ENCODE peak calls at places on chromosomes 11 and 22, in seven cellular contexts. G is heart left ventricle; E is T-helper 2 cell; A is PC-3; U is SHP77; J is coronary artery; I is stimulated activated CD4-positive, alpha-beta T cell treated with anti-CD3 and anti-CD28 coated beads, Interleukin-2, amount 100 ng/mL, for 48 hours. N is an unnamed sample.

GRCh38 chr11:72326151-72326842 is 82.3 kb upstream of the PHOX2A start:
- DNase-seq in U (no peak), G (no peak), J (no peak), A (peak; percentile 36), E (peak; percentile 16), I (peak; percentile 16), N (no peak)

GRCh38 chr11:16612801-16613400 is 125.5 kb upstream of the C11orf58 start:
- DNase-seq in E (no peak), U (no peak), G (no peak), A (no peak), J (no peak), I (no peak), N (no peak)

GRCh38 chr11:61079416-61080150 is 22.7 kb upstream of the CD5 start:
- DNase-seq in I (no peak), G (no peak), J (peak; percentile 22), A (no peak), E (no peak), U (no peak), N (no peak)

GRCh38 chr11:19290356-19290755 is 49.6 kb upstream of the E2F8 start:
- DNase-seq in A (no peak), G (no peak), U (no peak), I (no peak), E (no peak), J (no peak), N (no peak)

GRCh38 chr11:46541593-46542371 is 52.0 kb downstream of the AMBRA1 start:
- DNase-seq in I (no peak), E (no peak), U (no peak), A (no peak), G (peak; percentile 72), J (no peak), N (no peak)

GRCh38 chr11:116215471-116216113 is 557.2 kb downstream of the BUD13 start:
- DNase-seq in E (no peak), J (no peak), U (peak; percentile 34), A (no peak), G (no peak), I (no peak), N (no peak)

GRCh38 chr11:119691020-119691666 is 37.9 kb downstream of the NECTIN1 start:
- DNase-seq in A (no peak), E (no peak), U (no peak), J (no peak), G (no peak), I (no peak), N (peak; percentile 72)

GRCh38 chr11:1223346-1224108 is 661 bp downstream of the MUC5B start:
- DNase-seq in A (peak; percentile 35), I (no peak), U (no peak), G (peak; percentile 48), E (no peak), J (no peak), N (no peak)

GRCh38 chr11:100675115-100675650 is 11.9 kb upstream of the ARHGAP42 start:
- DNase-seq in I (no peak), J (no peak), A (no peak), E (no peak), U (no peak), G (no peak), N (no peak)

GRCh38 chr11:131637469-131638175 is 267.2 kb downstream of the NTM start:
- DNase-seq in G (no peak), A (no peak), E (no peak), U (no peak), I (no peak), J (no peak), N (peak; percentile 70)

GRCh38 chr11:1970956-1971355 is 23.8 kb downstream of the MRPL23 start:
- DNase-seq in U (no peak), A (no peak), G (peak; percentile 31), I (no peak), E (no peak), J (no peak), N (no peak)

GRCh38 chr11:61697093-61697492 is 16.9 kb downstream of the DAGLA start:
- DNase-seq in E (no peak), A (peak; percentile 98), G (no peak), U (no peak), J (no peak), I (no peak), N (no peak)

GRCh38 chr11:77654770-77655434 is 17.3 kb upstream of the CLNS1A start:
- DNase-seq in A (no peak), U (peak; percentile 6), I (no peak), J (no peak), E (no peak), G (no peak), N (no peak)

GRCh38 chr11:110296226-110297081 is at the start of gene RDX:
- DNase-seq in U (peak; percentile 76), G (peak; percentile 89), J (peak; percentile 84), A (peak; percentile 88), I (peak; percentile 58), E (peak; percentile 28), N (peak; percentile 78)

GRCh38 chr11:46296520-46297448 is 19.3 kb downstream of the CREB3L1 start:
- DNase-seq in J (no peak), I (no peak), G (peak; percentile 77), U (no peak), E (no peak), A (peak; percentile 19), N (no peak)

GRCh38 chr11:29025001-29025400 is 916.8 kb downstream of the METTL15 start:
- DNase-seq in U (no peak), A (no peak), G (no peak), J (no peak), I (no peak), E (no peak), N (no peak)

GRCh38 chr22:30325065-30325720 is 1.5 kb downstream of the TBC1D10A start:
- DNase-seq in I (no peak), J (no peak), U (no peak), G (no peak), E (no peak), A (peak; percentile 67), N (no peak)

GRCh38 chr11:115054541-115055538 is 376.5 kb downstream of the NXPE2 start:
- DNase-seq in G (peak; percentile 66), A (no peak), U (no peak), E (no peak), I (no peak), J (no peak), N (no peak)

GRCh38 chr22:45105281-45105700 is 58.4 kb upstream of the NUP50 start:
- DNase-seq in I (no peak), G (no peak), J (no peak), E (no peak), U (peak; percentile 15), A (peak; percentile 76), N (no peak)

GRCh38 chr11:125768256-125769046 is 10.2 kb downstream of the PATE2 start:
- DNase-seq in I (no peak), E (no peak), J (no peak), U (no peak), A (no peak), G (no peak), N (no peak)

GRCh38 chr11:70250876-70251275 is 19.6 kb upstream of the PPFIA1 start:
- DNase-seq in A (no peak), E (no peak), I (no peak), U (no peak), G (no peak), J (no peak), N (no peak)

GRCh38 chr22:49922484-49922883 is 4.0 kb downstream of the CRELD2 start:
- DNase-seq in E (no peak), J (no peak), U (no peak), G (no peak), A (no peak), I (no peak), N (no peak)

GRCh38 chr11:43285826-43286225 is 26.0 kb upstream of the API5 start:
- DNase-seq in E (no peak), J (no peak), I (no peak), U (no peak), G (no peak), A (no peak), N (no peak)

GRCh38 chr11:60130496-60130895 is 42.0 kb downstream of the MS4A2 start:
- DNase-seq in A (peak; percentile 83), G (no peak), J (no peak), I (no peak), U (no peak), E (no peak), N (peak; percentile 45)

GRCh38 chr11:102793677-102794290 is 4.2 kb downstream of the MMP1 start:
- DNase-seq in G (no peak), J (no peak), I (no peak), A (no peak), E (no peak), U (no peak), N (no peak)

GRCh38 chr11:35304393-35304790 is 115.0 kb downstream of the SLC1A2 start:
- DNase-seq in E (no peak), G (no peak), U (peak; percentile 2), A (peak; percentile 55), J (no peak), I (no peak), N (no peak)

GRCh38 chr22:30351226-30351625 is 5.5 kb downstream of the SF3A1 start:
- DNase-seq in I (no peak), E (no peak), J (no peak), U (no peak), A (no peak), G (no peak), N (no peak)

GRCh38 chr11:73389134-73389525 is 12.9 kb downstream of the RELT start:
- DNase-seq in E (no peak), I (no peak), U (no peak), J (no peak), A (no peak), G (peak; percentile 48), N (no peak)

GRCh38 chr11:116072776-116073175 is 568.6 kb upstream of the CADM1 start:
- DNase-seq in I (no peak), U (peak; percentile 31), G (no peak), J (no peak), E (no peak), A (no peak), N (no peak)

GRCh38 chr11:60912223-60912850 is 1.6 kb upstream of the TMEM109 start:
- DNase-seq in A (no peak), E (no peak), I (no peak), U (no peak), G (no peak), J (no peak), N (no peak)

GRCh38 chr11:33109242-33109641 is 52.0 kb downstream of the CSTF3 start:
- DNase-seq in U (no peak), J (no peak), A (no peak), I (no peak), E (no peak), G (no peak), N (no peak)

GRCh38 chr22:24455751-24456426 is 28.5 kb downstream of the ADORA2A start:
- DNase-seq in E (no peak), J (no peak), U (no peak), A (no peak), G (peak; percentile 78), I (no peak), N (no peak)

GRCh38 chr11:66259976-66260375 is 8.5 kb upstream of the RAB1B start:
- DNase-seq in U (no peak), G (no peak), I (no peak), A (no peak), J (no peak), E (no peak), N (no peak)

N was measured in KG1.